ENCODE peak calls at places on chromosome 2, in four cellular contexts. Z, E, B and C are unnamed samples.

GRCh38 chr2:143161982-143162837 is 33.0 kb downstream of the ARHGAP15 start:
- DNase-seq in B (peak; percentile 13), Z (peak; percentile 49), E (no peak), C (peak; percentile 40)

GRCh38 chr2:219416938-219417337 is 1.2 kb upstream of the DES start:
- DNase-seq in B (no peak), Z (no peak), E (no peak), C (no peak)

GRCh38 chr2:158011055-158011771 is 90.5 kb upstream of the UPP2 start:
- DNase-seq in E (no peak), B (no peak), Z (no peak), C (peak; percentile 27)

GRCh38 chr2:95316466-95317122 is 19.4 kb downstream of the KCNIP3 start:
- DNase-seq in B (no peak), Z (no peak), E (no peak), C (no peak)

GRCh38 chr2:136384541-136385303 is 266.8 kb upstream of the CXCR4 start:
- DNase-seq in B (peak; percentile 20), Z (peak; percentile 35), E (no peak), C (peak; percentile 39)

GRCh38 chr2:151973901-151974199 is 125.0 kb downstream of the CACNB4 start:
- DNase-seq in E (no peak), B (no peak), Z (peak; percentile 66), C (peak; percentile 31)

GRCh38 chr2:14567561-14567960 is 65.0 kb upstream of the LRATD1 start:
- DNase-seq in B (no peak), Z (no peak), E (no peak), C (no peak)

GRCh38 chr2:43142921-43143438 is 83.4 kb downstream of the ZFP36L2 start:
- DNase-seq in E (no peak), Z (peak; percentile 78), B (peak; percentile 61), C (no peak)

GRCh38 chr2:241774419-241775222 is 2.0 kb upstream of the GAL3ST2 start:
- DNase-seq in E (no peak), B (no peak), Z (peak; percentile 79), C (peak; percentile 11)

GRCh38 chr2:66170681-66171234 is 264.2 kb upstream of the MEIS1 start:
- DNase-seq in B (no peak), E (no peak), Z (no peak), C (no peak)

GRCh38 chr2:28523873-28524272 is 28.0 kb downstream of the PLB1 start:
- DNase-seq in E (no peak), B (no peak), Z (no peak), C (no peak)

GRCh38 chr2:172085460-172086159 is at the start of gene DLX1:
- DNase-seq in E (no peak), B (peak; percentile 62), Z (no peak), C (peak; percentile 50)

GRCh38 chr2:206563374-206563773 is 78.9 kb upstream of the FAM237A start:
- DNase-seq in Z (no peak), B (no peak), E (no peak), C (no peak)

GRCh38 chr2:203432811-203433210 is 102.3 kb downstream of the RAPH1 start:
- DNase-seq in Z (no peak), E (no peak), B (no peak), C (no peak)

GRCh38 chr2:116706381-116706780 is 1108.1 kb upstream of the DDX18 start:
- DNase-seq in B (no peak), E (no peak), Z (no peak), C (no peak)

GRCh38 chr2:143231257-143231650 is 102.0 kb downstream of the ARHGAP15 start:
- DNase-seq in Z (no peak), E (no peak), B (no peak), C (no peak)

GRCh38 chr2:59569124-59569523 is 984.3 kb downstream of the BCL11A start:
- DNase-seq in B (no peak), E (no peak), Z (no peak), C (no peak)

GRCh38 chr2:125512313-125512712 is 1143.6 kb upstream of the GYPC start:
- DNase-seq in E (no peak), B (no peak), Z (no peak), C (no peak)

GRCh38 chr2:18456026-18456425 is 104.4 kb downstream of the RDH14 start:
- DNase-seq in E (no peak), B (no peak), Z (peak; percentile 11), C (no peak)

GRCh38 chr2:239192456-239192855 is 208.4 kb downstream of the HDAC4 start:
- DNase-seq in Z (no peak), E (no peak), B (no peak), C (no peak)

GRCh38 chr2:158984554-158985207 is 16.2 kb downstream of the TANC1 start:
- DNase-seq in E (no peak), Z (no peak), B (no peak), C (no peak)

GRCh38 chr2:143261986-143262784 is 133.0 kb downstream of the ARHGAP15 start:
- DNase-seq in Z (no peak), B (no peak), E (no peak), C (no peak)

GRCh38 chr2:15359716-15360531 is 201.2 kb downstream of the NBAS start:
- DNase-seq in B (no peak), Z (peak; percentile 80), E (no peak), C (no peak)

GRCh38 chr2:46050489-46050888 is 246.7 kb upstream of the EPAS1 start:
- DNase-seq in B (no peak), Z (peak; percentile 36), E (no peak), C (no peak)

GRCh38 chr2:156517419-156517818 is 81.2 kb downstream of the GPD2 start:
- DNase-seq in B (peak; percentile 20), E (no peak), Z (no peak), C (no peak)

GRCh38 chr2:171924170-171924942 is 2.1 kb downstream of the HAT1 start:
- DNase-seq in B (no peak), E (no peak), Z (no peak), C (no peak)

GRCh38 chr2:142220901-142221300 is 90.1 kb upstream of the LRP1B start:
- DNase-seq in Z (no peak), B (no peak), E (no peak), C (no peak)

GRCh38 chr2:112679484-112679883 is 33.7 kb downstream of the SLC20A1 start:
- DNase-seq in Z (no peak), B (no peak), E (no peak), C (no peak)

GRCh38 chr2:196987654-196988364 is 61.3 kb upstream of the PGAP1 start:
- DNase-seq in B (peak; percentile 17), E (peak; percentile 15), Z (peak; percentile 46), C (no peak)

GRCh38 chr2:195390686-195391085 is 266.3 kb upstream of the SLC39A10 start:
- DNase-seq in B (no peak), E (no peak), Z (no peak), C (no peak)

GRCh38 chr2:230964136-230964730 is 31.7 kb upstream of the SPATA3 start:
- DNase-seq in B (no peak), E (no peak), Z (no peak), C (no peak)

GRCh38 chr2:129888896-129889295 is 90.6 kb upstream of the RAB6C start:
- DNase-seq in E (no peak), B (no peak), Z (no peak), C (no peak)

GRCh38 chr2:67255933-67256615 is 141.1 kb upstream of the ETAA1 start:
- DNase-seq in B (no peak), E (no peak), Z (no peak), C (no peak)

GRCh38 chr2:133262888-133263287 is 305.4 kb downstream of the NCKAP5 start:
- DNase-seq in Z (no peak), E (no peak), B (no peak), C (no peak)

GRCh38 chr2:58851598-58851997 is 610.5 kb upstream of the FANCL start:
- DNase-seq in Z (no peak), B (no peak), E (no peak), C (no peak)

GRCh38 chr2:232576995-232577394 is 26.5 kb downstream of the EIF4E2 start:
- DNase-seq in B (no peak), E (no peak), Z (no peak), C (no peak)

GRCh38 chr2:230537531-230537976 is 121.6 kb downstream of the SP100 start:
- DNase-seq in B (no peak), Z (no peak), E (peak; percentile 71), C (no peak)

GRCh38 chr2:104521247-104521646 is 332.7 kb upstream of the POU3F3 start:
- DNase-seq in B (no peak), Z (peak; percentile 15), E (no peak), C (peak; percentile 51)

GRCh38 chr2:149224458-149224857 is 105.9 kb upstream of the LYPD6 start:
- DNase-seq in B (no peak), Z (no peak), E (no peak), C (no peak)
- TF ChIP-seq NR2C2 in B (no peak), Z (no peak), E (no peak), C (no peak)

GRCh38 chr2:147854557-147855134 is 9.8 kb downstream of the ACVR2A start:
- DNase-seq in Z (no peak), E (no peak), B (no peak), C (no peak)

GRCh38 chr2:147855977-147856376 is 11.1 kb downstream of the ACVR2A start:
- DNase-seq in B (no peak), E (no peak), Z (no peak), C (no peak)

GRCh38 chr2:147860009-147860408 is 15.2 kb downstream of the ACVR2A start:
- DNase-seq in Z (no peak), E (no peak), B (no peak), C (peak; percentile 11)

GRCh38 chr2:147851244-147851930 is 6.6 kb downstream of the ACVR2A start:
- DNase-seq in E (no peak), Z (peak; percentile 22), B (no peak), C (no peak)

DNA sequence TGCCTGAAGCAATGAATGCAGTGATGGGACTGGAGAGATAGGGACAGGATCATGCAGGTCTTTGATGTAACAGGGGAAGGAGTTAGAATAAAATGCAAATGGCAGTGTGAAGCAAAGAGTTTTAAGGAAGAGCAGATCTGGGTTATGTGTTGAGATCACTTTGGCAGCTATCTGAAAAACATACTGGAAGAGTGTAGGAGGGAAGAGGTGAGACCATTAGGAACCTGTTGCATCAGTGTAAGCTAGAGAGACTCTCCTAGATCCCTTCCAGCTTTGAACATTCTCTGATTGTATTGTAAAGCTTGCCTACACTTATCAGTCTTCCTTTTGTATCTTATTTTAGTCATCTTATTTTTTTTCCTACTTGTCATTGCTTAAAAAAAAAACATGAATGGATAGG is 10.5 kb downstream of the ACVR2A start:
- DNase-seq in Z (no peak), B (no peak), E (no peak), C (no peak)
- TF ChIP-seq NR2C2 in Z (no peak), B (no peak), E (no peak), C (no peak)

DNA sequence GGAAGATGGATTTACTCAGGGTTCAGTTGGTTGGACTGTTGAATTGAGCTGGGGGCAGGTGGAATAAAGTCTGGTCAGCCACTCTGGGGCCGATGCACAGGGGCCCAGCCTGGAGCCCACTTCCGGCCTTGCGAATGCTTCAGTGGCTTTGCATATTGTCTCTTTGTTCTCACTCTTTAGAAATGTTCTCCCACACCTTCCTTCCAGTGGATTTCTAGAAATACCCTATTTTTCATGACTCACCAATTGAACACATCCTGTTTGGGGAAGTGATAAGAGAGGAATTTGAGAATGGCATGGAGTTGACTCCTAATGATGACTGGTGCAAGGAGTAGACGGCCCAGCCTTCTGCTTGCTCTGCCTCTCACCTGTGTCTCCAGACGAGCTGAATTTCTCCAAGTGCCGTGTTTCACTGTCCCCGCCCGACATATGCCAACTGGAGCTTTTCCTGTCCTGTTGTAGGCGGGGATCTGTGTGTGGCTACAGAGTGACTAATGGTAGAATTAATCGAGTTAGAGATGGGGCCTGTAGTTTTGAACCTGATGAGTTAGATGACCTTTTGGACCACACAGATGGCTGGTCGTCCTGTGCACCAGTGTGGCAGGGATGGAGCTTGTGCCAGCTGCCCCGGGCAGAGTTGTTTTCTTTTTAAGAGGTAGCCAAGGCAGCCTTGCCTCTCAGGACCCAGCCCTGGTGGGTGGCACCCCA is 28.2 kb downstream of the ASAP2 start:
- DNase-seq in Z (peak; percentile 96), B (peak; percentile 49), E (no peak), C (no peak)
- TF ChIP-seq NR2C2 in Z (peak; percentile 12), B (no peak), E (no peak), C (no peak)

GRCh38 chr2:189751080-189751658 is 11.4 kb downstream of the OSGEPL1 start:
- DNase-seq in Z (peak; percentile 54), E (no peak), B (peak; percentile 41), C (peak; percentile 53)
- TF ChIP-seq NR2C2 in Z (no peak), E (no peak), B (no peak), C (no peak)